ENCODE peak calls at places on chromosomes 3 and 15, in eight cellular contexts. One of them, this sample, is unnamed.

GRCh38 chr3:69392850-69393249 is 7.0 kb upstream of the FRMD4B start:
- DNase-seq in A673: no peak
- DNase-seq in OCI-LY7: no peak
- DNase-seq in HFF-Myc: no peak
- DNase-seq in tibial artery: no peak
- DNase-seq in fibroblast of mammary gland: no peak
- DNase-seq in hepatocyte: no peak
- DNase-seq in IMR-90: no peak
- DNase-seq in this sample: no peak

GRCh38 chr3:45771166-45771775 is 25.1 kb downstream of the SLC6A20 start:
- DNase-seq in fibroblast of mammary gland: no peak
- DNase-seq in HFF-Myc: no peak
- DNase-seq in IMR-90: no peak
- DNase-seq in A673: no peak
- DNase-seq in hepatocyte: no peak
- DNase-seq in tibial artery: no peak
- DNase-seq in OCI-LY7: no peak
- DNase-seq in this sample: no peak

GRCh38 chr3:65230251-65231140 is 542.7 kb upstream of the ADAMTS9 start:
- DNase-seq in hepatocyte: peak
- DNase-seq in A673: no peak
- DNase-seq in HFF-Myc: no peak
- DNase-seq in OCI-LY7: no peak
- DNase-seq in fibroblast of mammary gland: peak
- DNase-seq in IMR-90: no peak
- DNase-seq in tibial artery: no peak
- DNase-seq in this sample: no peak

GRCh38 chr3:139110072-139110830 is 65.6 kb upstream of the PRR23C start:
- DNase-seq in tibial artery: no peak
- DNase-seq in fibroblast of mammary gland: no peak
- DNase-seq in hepatocyte: no peak
- DNase-seq in IMR-90: no peak
- DNase-seq in OCI-LY7: no peak
- DNase-seq in A673: no peak
- DNase-seq in HFF-Myc: no peak
- DNase-seq in this sample: no peak

GRCh38 chr15:90386221-90386620 is 1.8 kb upstream of the IQGAP1 start:
- DNase-seq in hepatocyte: no peak
- DNase-seq in HFF-Myc: no peak
- DNase-seq in tibial artery: no peak
- DNase-seq in OCI-LY7: no peak
- DNase-seq in fibroblast of mammary gland: no peak
- DNase-seq in A673: no peak
- DNase-seq in IMR-90: no peak
- DNase-seq in this sample: no peak

GRCh38 chr3:171284308-171285075 is 175.7 kb downstream of the TNIK start:
- DNase-seq in tibial artery: peak
- DNase-seq in fibroblast of mammary gland: peak
- DNase-seq in HFF-Myc: peak
- DNase-seq in OCI-LY7: no peak
- DNase-seq in IMR-90: peak
- DNase-seq in hepatocyte: peak
- DNase-seq in A673: peak
- DNase-seq in this sample: peak

GRCh38 chr3:72567474-72567873 is 280.8 kb downstream of the SHQ1 start:
- DNase-seq in hepatocyte: no peak
- DNase-seq in HFF-Myc: no peak
- DNase-seq in A673: no peak
- DNase-seq in tibial artery: no peak
- DNase-seq in OCI-LY7: no peak
- DNase-seq in IMR-90: no peak
- DNase-seq in fibroblast of mammary gland: no peak
- DNase-seq in this sample: no peak

GRCh38 chr3:71614869-71615268 is 31.3 kb upstream of the FOXP1 start:
- DNase-seq in OCI-LY7: no peak
- DNase-seq in fibroblast of mammary gland: no peak
- DNase-seq in tibial artery: no peak
- DNase-seq in A673: no peak
- DNase-seq in hepatocyte: no peak
- DNase-seq in HFF-Myc: no peak
- DNase-seq in IMR-90: no peak
- DNase-seq in this sample: no peak

GRCh38 chr3:140008693-140008980 is 73.7 kb downstream of the CLSTN2 start:
- DNase-seq in HFF-Myc: no peak
- DNase-seq in hepatocyte: no peak
- DNase-seq in A673: no peak
- DNase-seq in IMR-90: no peak
- DNase-seq in OCI-LY7: no peak
- DNase-seq in fibroblast of mammary gland: no peak
- DNase-seq in tibial artery: no peak
- DNase-seq in this sample: no peak

GRCh38 chr15:51132384-51133139 is 37.9 kb upstream of the TNFAIP8L3 start:
- DNase-seq in OCI-LY7: peak
- DNase-seq in A673: peak
- DNase-seq in HFF-Myc: no peak
- DNase-seq in fibroblast of mammary gland: peak
- DNase-seq in hepatocyte: peak
- DNase-seq in IMR-90: peak
- DNase-seq in tibial artery: peak
- DNase-seq in this sample: no peak

GRCh38 chr15:31328425-31328998 is 1.9 kb downstream of the KLF13 start:
- DNase-seq in fibroblast of mammary gland: peak
- DNase-seq in tibial artery: no peak
- DNase-seq in hepatocyte: no peak
- DNase-seq in HFF-Myc: no peak
- DNase-seq in A673: no peak
- DNase-seq in OCI-LY7: peak
- DNase-seq in IMR-90: peak
- DNase-seq in this sample: no peak

GRCh38 chr3:15638193-15638890 is 36.8 kb downstream of the BTD start:
- DNase-seq in HFF-Myc: no peak
- DNase-seq in fibroblast of mammary gland: peak
- DNase-seq in hepatocyte: peak
- DNase-seq in OCI-LY7: no peak
- DNase-seq in tibial artery: no peak
- DNase-seq in A673: no peak
- DNase-seq in IMR-90: peak
- DNase-seq in this sample: no peak

GRCh38 chr3:15637131-15637951 is 35.8 kb downstream of the BTD start:
- DNase-seq in OCI-LY7: no peak
- DNase-seq in A673: no peak
- DNase-seq in IMR-90: no peak
- DNase-seq in HFF-Myc: no peak
- DNase-seq in tibial artery: no peak
- DNase-seq in hepatocyte: no peak
- DNase-seq in fibroblast of mammary gland: no peak
- DNase-seq in this sample: no peak

GRCh38 chr3:15634671-15635661 is 33.4 kb downstream of the BTD start:
- DNase-seq in tibial artery: no peak
- DNase-seq in HFF-Myc: peak
- DNase-seq in IMR-90: peak
- DNase-seq in OCI-LY7: no peak
- DNase-seq in A673: peak
- DNase-seq in fibroblast of mammary gland: peak
- DNase-seq in hepatocyte: peak
- DNase-seq in this sample: no peak

GRCh38 chr3:15633766-15634588 is 32.4 kb downstream of the BTD start:
- DNase-seq in A673: no peak
- DNase-seq in HFF-Myc: no peak
- DNase-seq in hepatocyte: no peak
- DNase-seq in fibroblast of mammary gland: peak
- DNase-seq in IMR-90: peak
- DNase-seq in tibial artery: no peak
- DNase-seq in OCI-LY7: no peak
- DNase-seq in this sample: no peak

GRCh38 chr3:15636028-15636709 is 34.6 kb downstream of the BTD start:
- DNase-seq in HFF-Myc: peak
- DNase-seq in hepatocyte: no peak
- DNase-seq in tibial artery: no peak
- DNase-seq in IMR-90: peak
- DNase-seq in OCI-LY7: peak
- DNase-seq in fibroblast of mammary gland: peak
- DNase-seq in A673: peak
- DNase-seq in this sample: no peak
- H3K4me3 ChIP-seq in HFF-Myc: peak
- H3K4me3 ChIP-seq in hepatocyte: no peak
- H3K4me3 ChIP-seq in tibial artery: no peak
- H3K4me3 ChIP-seq in IMR-90: no peak
- H3K4me3 ChIP-seq in OCI-LY7: no peak
- H3K4me3 ChIP-seq in fibroblast of mammary gland: peak
- H3K4me3 ChIP-seq in A673: no peak
- H3K4me3 ChIP-seq in this sample: no peak

GRCh38 chr3:195106418-195106906 is 164.5 kb downstream of the XXYLT1 start:
- DNase-seq in IMR-90: peak
- DNase-seq in A673: peak
- DNase-seq in OCI-LY7: peak
- DNase-seq in tibial artery: peak
- DNase-seq in fibroblast of mammary gland: peak
- DNase-seq in hepatocyte: peak
- DNase-seq in HFF-Myc: no peak
- DNase-seq in this sample: peak
- H3K4me3 ChIP-seq in IMR-90: no peak
- H3K4me3 ChIP-seq in A673: no peak
- H3K4me3 ChIP-seq in OCI-LY7: no peak
- H3K4me3 ChIP-seq in tibial artery: no peak
- H3K4me3 ChIP-seq in fibroblast of mammary gland: peak
- H3K4me3 ChIP-seq in hepatocyte: no peak
- H3K4me3 ChIP-seq in HFF-Myc: no peak
- H3K4me3 ChIP-seq in this sample: peak

GRCh38 chr15:40414816-40415215 is 9.2 kb downstream of the IVD start:
- DNase-seq in HFF-Myc: no peak
- DNase-seq in OCI-LY7: no peak
- DNase-seq in hepatocyte: no peak
- DNase-seq in tibial artery: no peak
- DNase-seq in fibroblast of mammary gland: no peak
- DNase-seq in IMR-90: no peak
- DNase-seq in A673: no peak
- DNase-seq in this sample: no peak
- H3K4me3 ChIP-seq in HFF-Myc: no peak
- H3K4me3 ChIP-seq in OCI-LY7: no peak
- H3K4me3 ChIP-seq in hepatocyte: no peak
- H3K4me3 ChIP-seq in tibial artery: no peak
- H3K4me3 ChIP-seq in fibroblast of mammary gland: no peak
- H3K4me3 ChIP-seq in IMR-90: no peak
- H3K4me3 ChIP-seq in A673: no peak
- H3K4me3 ChIP-seq in this sample: no peak

DNA sequence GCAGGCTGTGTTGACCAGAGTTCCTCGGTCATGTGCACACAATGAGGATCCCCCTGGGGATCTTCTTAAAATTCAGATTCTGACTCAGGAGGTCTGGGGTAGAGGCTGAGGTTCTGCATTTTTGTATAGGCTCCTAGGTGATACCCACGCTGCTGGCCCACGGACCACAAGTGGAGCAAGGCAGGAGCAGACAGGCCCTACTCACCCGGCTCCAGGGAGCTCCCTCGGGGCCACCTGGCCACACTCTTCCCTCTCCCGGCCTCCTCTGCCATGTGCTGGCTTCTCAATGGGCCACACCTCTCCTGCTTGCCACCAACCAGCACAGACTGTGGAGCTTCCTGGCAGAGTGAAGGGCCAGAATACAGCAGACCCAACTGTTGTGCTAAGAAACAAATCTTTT is 23.9 kb downstream of the GP9 start:
- DNase-seq in hepatocyte: no peak
- DNase-seq in OCI-LY7: no peak
- DNase-seq in fibroblast of mammary gland: no peak
- DNase-seq in A673: no peak
- DNase-seq in IMR-90: no peak
- DNase-seq in HFF-Myc: no peak
- DNase-seq in tibial artery: no peak
- DNase-seq in this sample: no peak
- H3K4me3 ChIP-seq in hepatocyte: no peak
- H3K4me3 ChIP-seq in OCI-LY7: no peak
- H3K4me3 ChIP-seq in fibroblast of mammary gland: no peak
- H3K4me3 ChIP-seq in A673: no peak
- H3K4me3 ChIP-seq in IMR-90: no peak
- H3K4me3 ChIP-seq in HFF-Myc: no peak
- H3K4me3 ChIP-seq in tibial artery: no peak
- H3K4me3 ChIP-seq in this sample: no peak

GRCh38 chr3:128992926-128993460 is 883 bp downstream of the CFAP92 start:
- DNase-seq in tibial artery: no peak
- DNase-seq in fibroblast of mammary gland: no peak
- DNase-seq in HFF-Myc: no peak
- DNase-seq in A673: no peak
- DNase-seq in hepatocyte: no peak
- DNase-seq in OCI-LY7: no peak
- DNase-seq in IMR-90: no peak
- DNase-seq in this sample: no peak
- H3K4me3 ChIP-seq in tibial artery: peak
- H3K4me3 ChIP-seq in fibroblast of mammary gland: no peak
- H3K4me3 ChIP-seq in HFF-Myc: no peak
- H3K4me3 ChIP-seq in A673: no peak
- H3K4me3 ChIP-seq in hepatocyte: no peak
- H3K4me3 ChIP-seq in OCI-LY7: no peak
- H3K4me3 ChIP-seq in IMR-90: no peak
- H3K4me3 ChIP-seq in this sample: peak

DNA sequence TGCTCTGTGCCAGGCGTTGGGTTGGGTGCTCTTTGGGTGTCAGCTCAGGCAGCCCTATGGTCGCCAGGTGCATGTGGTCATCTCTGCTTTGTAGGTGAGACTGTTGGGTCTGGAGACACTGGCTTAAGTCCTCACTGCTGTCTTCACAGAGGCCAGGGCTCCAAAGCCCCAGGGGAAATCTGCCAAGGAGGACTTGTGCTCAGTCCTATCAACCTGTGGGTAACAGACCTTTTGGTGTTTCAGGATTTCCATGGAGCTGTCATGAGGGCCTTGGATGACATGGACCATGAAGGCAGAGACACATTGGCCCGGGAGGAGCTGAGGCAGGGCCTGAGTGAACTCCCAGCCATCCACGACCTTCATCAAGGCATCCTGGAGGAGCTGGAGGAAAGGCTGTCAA is 50.1 kb upstream of the NR2C2 start:
- DNase-seq in OCI-LY7: no peak
- DNase-seq in IMR-90: no peak
- DNase-seq in HFF-Myc: no peak
- DNase-seq in A673: no peak
- DNase-seq in tibial artery: no peak
- DNase-seq in hepatocyte: no peak
- DNase-seq in fibroblast of mammary gland: no peak
- DNase-seq in this sample: no peak
- H3K4me3 ChIP-seq in OCI-LY7: no peak
- H3K4me3 ChIP-seq in IMR-90: no peak
- H3K4me3 ChIP-seq in HFF-Myc: no peak
- H3K4me3 ChIP-seq in A673: no peak
- H3K4me3 ChIP-seq in tibial artery: no peak
- H3K4me3 ChIP-seq in hepatocyte: no peak
- H3K4me3 ChIP-seq in fibroblast of mammary gland: no peak
- H3K4me3 ChIP-seq in this sample: no peak

This sample was measured in thoracic aorta.